ENCODE peak calls at places on chromosomes 4 and X, in five cellular contexts. D is HCT116, R is Peyer's patch, Q is GM23338, X is right cardiac atrium. F is an unnamed sample.

GRCh38 chr4:147741190-147741788 is 9.4 kb downstream of the ARHGAP10 start:
- DNase-seq in R (no peak), X (no peak), Q (no peak), D (no peak), F (no peak)

GRCh38 chr4:159476886-159477285 is 374.0 kb downstream of the RAPGEF2 start:
- DNase-seq in R (no peak), D (no peak), Q (no peak), X (no peak), F (no peak)

GRCh38 chr4:29553842-29554241 is 1166.3 kb upstream of the PCDH7 start:
- DNase-seq in Q (no peak), R (no peak), D (peak; percentile 7), X (no peak), F (no peak)

GRCh38 chr4:126916626-126917140 is 716.1 kb upstream of the INTU start:
- DNase-seq in X (peak; percentile 57), R (no peak), D (no peak), Q (no peak), F (no peak)

GRCh38 chrX:23699636-23700194 is 32.4 kb downstream of the PRDX4 start:
- DNase-seq in X (peak; percentile 65), R (peak; percentile 49), Q (peak; percentile 73), D (no peak), F (no peak)

GRCh38 chrX:8868070-8868795 is 67.0 kb upstream of the FAM9A start:
- DNase-seq in D (no peak), R (no peak), Q (no peak), X (no peak), F (no peak)

GRCh38 chr4:99205104-99205979 is 13.7 kb downstream of the ADH6 start:
- DNase-seq in Q (peak; percentile 66), D (no peak), R (peak; percentile 75), X (peak; percentile 55), F (no peak)

GRCh38 chr4:124325676-124326075 is 386.9 kb downstream of the ANKRD50 start:
- DNase-seq in R (no peak), X (no peak), Q (no peak), D (no peak), F (no peak)

GRCh38 chrX:3232262-3232950 is 114.0 kb downstream of the MXRA5 start:
- DNase-seq in Q (no peak), D (no peak), X (no peak), R (no peak), F (no peak)

GRCh38 chr4:113145519-113146291 is 96.3 kb downstream of the ANK2 start:
- DNase-seq in D (no peak), X (peak; percentile 51), Q (peak; percentile 77), R (no peak), F (no peak)
- H3K4me1 ChIP-seq in D (peaks cover 18% of the 10 kb centered on the region), X (peaks cover 4% of the 10 kb centered on the region), Q (peaks cover 66% of the 10 kb centered on the region), R (no peaks in the 10 kb centered on the region), F (no peaks in the 10 kb centered on the region)

GRCh38 chrX:13085533-13085932 is 41.1 kb upstream of the FAM9C start:
- DNase-seq in D (no peak), X (no peak), R (peak; percentile 81), Q (no peak), F (peak; percentile 57)
- H3K4me3 ChIP-seq in D (no peak overlapping the region), X (no peak overlapping the region), R (no peak overlapping the region), Q (no peak overlapping the region), F (peak overlapping the region; percentile 11)

DNA sequence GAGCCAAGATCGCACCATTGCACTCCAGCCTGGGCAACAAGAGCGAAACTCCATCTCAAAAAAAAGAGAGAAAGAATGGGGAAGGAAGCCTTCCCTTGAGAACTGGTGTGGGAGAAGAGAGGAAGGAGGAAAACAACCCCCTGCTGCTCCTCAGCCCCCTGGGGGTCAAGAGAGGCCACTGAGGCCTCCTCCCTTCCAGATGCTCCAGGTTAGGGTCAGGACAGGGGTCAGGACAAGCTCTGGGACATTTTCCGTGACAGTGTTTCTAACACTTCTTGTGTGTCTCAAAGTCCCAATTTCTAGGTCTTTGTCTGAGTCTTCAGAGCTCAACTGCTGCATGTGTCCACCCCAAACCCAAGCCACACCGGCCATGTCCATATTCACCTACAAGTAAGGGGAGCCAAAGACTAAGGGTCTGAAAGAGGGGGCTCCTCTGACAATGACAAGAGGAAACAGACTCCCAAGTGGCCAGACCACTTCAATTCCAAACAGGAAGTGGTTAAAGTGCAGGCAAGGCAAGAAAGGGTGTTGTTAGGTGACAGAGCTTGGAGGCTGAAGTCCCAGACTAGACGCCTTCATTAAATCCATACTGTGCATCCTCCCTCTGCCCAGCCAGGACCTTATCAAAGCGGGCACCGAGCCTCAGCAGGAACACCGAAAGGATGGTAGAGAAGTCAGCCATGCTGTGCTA is 8.3 kb downstream of the L1CAM start:
- DNase-seq in X (no peak), Q (no peak), D (no peak), R (no peak), F (no peak)
- H3K4me1 ChIP-seq in X (no peaks in the 10 kb centered on the region), Q (peaks cover 23% of the 10 kb centered on the region), D (no peaks in the 10 kb centered on the region), R (peaks cover 4% of the 10 kb centered on the region), F (no peaks in the 10 kb centered on the region)

GRCh38 chr4:70927502-70928139 is 25.5 kb downstream of the MOB1B start:
- DNase-seq in X (no peak), R (peak; percentile 53), D (no peak), Q (peak; percentile 17), F (peak; percentile 6)
- H3K4me3 ChIP-seq in X (no peak overlapping the region), R (no peak overlapping the region), D (no peak overlapping the region), Q (no peak overlapping the region), F (no peak overlapping the region)

GRCh38 chr4:41189076-41189475 is 25.3 kb downstream of the APBB2 start:
- DNase-seq in R (no peak), Q (no peak), D (no peak), X (no peak), F (no peak)
- H3K4me1 ChIP-seq in R (no peaks in the 10 kb centered on the region), Q (peaks cover 14% of the 10 kb centered on the region), D (no peaks in the 10 kb centered on the region), X (peaks cover 7% of the 10 kb centered on the region), F (no peaks in the 10 kb centered on the region)

F was measured in CD4-positive, alpha-beta memory T cell.